ENCODE peak calls at places on chromosome 17, in five cellular contexts. A is MV-4-11, L is NCI-H187 treated with DMSO at 0.1 percent for 48 hours, N is astrocyte of the spinal cord, W is non-pigmented ciliary epithelial cell. U is an unnamed sample.
A peak's percentile ranks its signal among the peaks of the same experiment; 100 is the strongest.

GRCh38 chr17:15463363-15463762 is 4.1 kb downstream of the CDRT4 start:
- DNase-seq in N (peak; percentile 80), A (no peak), L (no peak), W (no peak), U (no peak)

GRCh38 chr17:8375738-8376259 is 705 bp downstream of the KRABD2 start:
- DNase-seq in A (no peak), W (no peak), L (no peak), N (no peak), U (no peak)

GRCh38 chr17:81128774-81129173 is 36.5 kb upstream of the PVALEF start:
- DNase-seq in A (no peak), L (no peak), N (no peak), W (no peak), U (no peak)

GRCh38 chr17:83155128-83156081 is 76.0 kb downstream of the METRNL start:
- DNase-seq in W (peak; percentile 43), N (peak; percentile 76), L (no peak), A (peak; percentile 93), U (no peak)

GRCh38 chr17:3308603-3309002 is 10.4 kb upstream of the OR3A1 start:
- DNase-seq in W (no peak), N (no peak), L (no peak), A (no peak), U (no peak)

GRCh38 chr17:8152981-8153549 is 861 bp upstream of the PER1 start:
- DNase-seq in A (no peak), W (no peak), N (no peak), L (no peak), U (no peak)

GRCh38 chr17:2996938-2997670 is 66.3 kb downstream of the OR1D5 start:
- DNase-seq in A (no peak), L (no peak), N (no peak), W (no peak), U (no peak)

GRCh38 chr17:78000351-78000750 is 41.8 kb downstream of the TNRC6C start:
- DNase-seq in W (peak; percentile 11), N (peak; percentile 59), A (no peak), L (no peak), U (no peak)

GRCh38 chr17:61716225-61716829 is 125.3 kb upstream of the NACA2 start:
- DNase-seq in W (no peak), L (no peak), A (no peak), N (no peak), U (no peak)

GRCh38 chr17:67491009-67491677 is 114.1 kb downstream of the PITPNC1 start:
- DNase-seq in N (peak; percentile 99), W (peak; percentile 87), A (peak; percentile 95), L (no peak), U (no peak)

GRCh38 chr17:596763-597644 is 117.6 kb downstream of the VPS53 start:
- DNase-seq in A (no peak), N (peak; percentile 73), L (no peak), W (peak; percentile 81), U (no peak)

GRCh38 chr17:69067274-69068047 is 6.7 kb upstream of the ABCA9 start:
- DNase-seq in A (peak; percentile 44), N (no peak), L (no peak), W (no peak), U (no peak)

GRCh38 chr17:75048396-75048933 is 1.4 kb downstream of the KCTD2 start:
- DNase-seq in L (no peak), N (no peak), W (no peak), A (peak; percentile 37), U (no peak)

GRCh38 chr17:73340093-73340596 is 28.3 kb upstream of the CDC42EP4 start:
- DNase-seq in W (peak; percentile 71), A (peak; percentile 91), L (no peak), N (peak; percentile 86), U (no peak)

GRCh38 chr17:16935786-16936185 is 36.1 kb downstream of the TNFRSF13B start:
- DNase-seq in W (no peak), N (no peak), A (no peak), L (no peak), U (no peak)

GRCh38 chr17:7260601-7261376 is 1.5 kb downstream of the CLDN7 start:
- DNase-seq in N (no peak), L (no peak), A (no peak), W (no peak), U (no peak)

GRCh38 chr17:13750783-13751484 is 149.2 kb upstream of the HS3ST3A1 start:
- DNase-seq in N (no peak), L (no peak), W (no peak), A (no peak), U (no peak)

GRCh38 chr17:80981062-80981902 is 10.4 kb upstream of the CHMP6 start:
- DNase-seq in N (no peak), A (no peak), W (no peak), L (no peak), U (no peak)

GRCh38 chr17:19651461-19652238 is 3.1 kb downstream of the ALDH3A2 start:
- DNase-seq in A (no peak), L (no peak), N (no peak), W (no peak), U (no peak)

GRCh38 chr17:64331946-64332493 is 58.6 kb downstream of the PECAM1 start:
- DNase-seq in L (no peak), A (peak; percentile 97), W (no peak), N (no peak), U (no peak)

GRCh38 chr17:34312080-34312479 is 7.2 kb upstream of the CCL8 start:
- DNase-seq in N (no peak), A (no peak), W (peak; percentile 67), L (no peak), U (no peak)

GRCh38 chr17:72491102-72491501 is 370.3 kb downstream of the SOX9 start:
- DNase-seq in W (no peak), A (no peak), L (no peak), N (no peak), U (no peak)

GRCh38 chr17:47810901-47811635 is 10.5 kb downstream of the OSBPL7 start:
- DNase-seq in W (no peak), L (no peak), N (no peak), A (no peak), U (no peak)

GRCh38 chr17:1312261-1312870 is 32.9 kb downstream of the TRARG1 start:
- DNase-seq in L (no peak), A (no peak), W (no peak), N (no peak), U (no peak)

GRCh38 chr17:14070344-14071007 is 1.2 kb downstream of the COX10 start:
- DNase-seq in W (no peak), L (no peak), N (no peak), A (no peak), U (no peak)

GRCh38 chr17:61005358-61005757 is 327.7 kb downstream of the BCAS3 start:
- DNase-seq in L (no peak), W (no peak), N (no peak), A (no peak), U (no peak)

U was measured in NCI-H1048.